ENCODE peak calls at places on chromosomes 2 and 18, in four cellular contexts. One of them, this sample, is unnamed.

GRCh38 chr2:125745514-125745913 is 910.4 kb upstream of the GYPC start:
- DNase-seq in upper lobe of right lung: no peak
- DNase-seq in heart right ventricle: peak; percentile 26
- DNase-seq in CD8-positive, alpha-beta T cell: no peak
- DNase-seq in this sample: peak; percentile 37

GRCh38 chr18:13918898-13919297 is 3.6 kb upstream of the MC2R start:
- DNase-seq in upper lobe of right lung: no peak
- DNase-seq in CD8-positive, alpha-beta T cell: no peak
- DNase-seq in heart right ventricle: no peak
- DNase-seq in this sample: no peak

GRCh38 chr2:32330136-32330535 is 26.7 kb upstream of the BIRC6 start:
- DNase-seq in CD8-positive, alpha-beta T cell: no peak
- DNase-seq in heart right ventricle: no peak
- DNase-seq in upper lobe of right lung: no peak
- DNase-seq in this sample: no peak

GRCh38 chr2:98036349-98037000 is 40.7 kb upstream of the TMEM131 start:
- DNase-seq in CD8-positive, alpha-beta T cell: no peak
- DNase-seq in upper lobe of right lung: peak; percentile 66
- DNase-seq in heart right ventricle: peak; percentile 55
- DNase-seq in this sample: no peak

GRCh38 chr18:7116001-7116831 is 1.4 kb downstream of the LAMA1 start:
- DNase-seq in CD8-positive, alpha-beta T cell: no peak
- DNase-seq in heart right ventricle: no peak
- DNase-seq in upper lobe of right lung: no peak
- DNase-seq in this sample: no peak

GRCh38 chr2:138811454-138811853 is 31.3 kb upstream of the NXPH2 start:
- DNase-seq in CD8-positive, alpha-beta T cell: no peak
- DNase-seq in heart right ventricle: no peak
- DNase-seq in upper lobe of right lung: no peak
- DNase-seq in this sample: no peak

GRCh38 chr2:28231110-28231621 is 161.5 kb upstream of the FOSL2 start:
- DNase-seq in CD8-positive, alpha-beta T cell: no peak
- DNase-seq in upper lobe of right lung: no peak
- DNase-seq in heart right ventricle: peak; percentile 49
- DNase-seq in this sample: no peak

GRCh38 chr18:67771271-67771670 is 254.8 kb upstream of the DSEL start:
- DNase-seq in heart right ventricle: no peak
- DNase-seq in upper lobe of right lung: no peak
- DNase-seq in CD8-positive, alpha-beta T cell: no peak
- DNase-seq in this sample: no peak

GRCh38 chr18:75658330-75658729 is 230.8 kb upstream of the SMIM21 start:
- DNase-seq in upper lobe of right lung: no peak
- DNase-seq in CD8-positive, alpha-beta T cell: no peak
- DNase-seq in heart right ventricle: no peak
- DNase-seq in this sample: no peak

GRCh38 chr2:222907790-222908431 is 47.1 kb downstream of the ACSL3 start:
- DNase-seq in CD8-positive, alpha-beta T cell: no peak
- DNase-seq in heart right ventricle: no peak
- DNase-seq in upper lobe of right lung: no peak
- DNase-seq in this sample: no peak

GRCh38 chr2:39686470-39686869 is 20.8 kb downstream of the TMEM178A start:
- DNase-seq in upper lobe of right lung: no peak
- DNase-seq in CD8-positive, alpha-beta T cell: no peak
- DNase-seq in heart right ventricle: no peak
- DNase-seq in this sample: no peak

GRCh38 chr2:219028141-219028540 is 13.2 kb downstream of the CFAP65 start:
- DNase-seq in CD8-positive, alpha-beta T cell: no peak
- DNase-seq in heart right ventricle: no peak
- DNase-seq in upper lobe of right lung: no peak
- DNase-seq in this sample: no peak

GRCh38 chr2:153077311-153077710 is 358.9 kb downstream of the ARL6IP6 start:
- DNase-seq in heart right ventricle: no peak
- DNase-seq in upper lobe of right lung: no peak
- DNase-seq in CD8-positive, alpha-beta T cell: no peak
- DNase-seq in this sample: peak; percentile 17

GRCh38 chr18:23812566-23813440 is 123.5 kb downstream of the LAMA3 start:
- DNase-seq in upper lobe of right lung: no peak
- DNase-seq in heart right ventricle: no peak
- DNase-seq in CD8-positive, alpha-beta T cell: no peak
- DNase-seq in this sample: peak; percentile 27

GRCh38 chr2:144346229-144346628 is 173.7 kb downstream of the ZEB2 start:
- DNase-seq in upper lobe of right lung: no peak
- DNase-seq in heart right ventricle: no peak
- DNase-seq in CD8-positive, alpha-beta T cell: no peak
- DNase-seq in this sample: no peak

GRCh38 chr2:40488927-40489677 is 37.2 kb upstream of the SLC8A1 start:
- DNase-seq in CD8-positive, alpha-beta T cell: no peak
- DNase-seq in upper lobe of right lung: no peak
- DNase-seq in heart right ventricle: no peak
- DNase-seq in this sample: peak; percentile 65

GRCh38 chr2:47346107-47346506 is 56.8 kb upstream of the MSH2 start:
- DNase-seq in upper lobe of right lung: no peak
- DNase-seq in heart right ventricle: no peak
- DNase-seq in CD8-positive, alpha-beta T cell: no peak
- DNase-seq in this sample: no peak

GRCh38 chr2:57899898-57900297 is 146.7 kb upstream of the VRK2 start:
- DNase-seq in CD8-positive, alpha-beta T cell: no peak
- DNase-seq in upper lobe of right lung: no peak
- DNase-seq in heart right ventricle: no peak
- DNase-seq in this sample: no peak

GRCh38 chr2:24015562-24016375 is 5.9 kb downstream of the MFSD2B start:
- DNase-seq in heart right ventricle: no peak
- DNase-seq in CD8-positive, alpha-beta T cell: no peak
- DNase-seq in upper lobe of right lung: no peak
- DNase-seq in this sample: no peak

GRCh38 chr2:226756131-226756530 is 43.5 kb downstream of the IRS1 start:
- DNase-seq in heart right ventricle: no peak
- DNase-seq in CD8-positive, alpha-beta T cell: no peak
- DNase-seq in upper lobe of right lung: no peak
- DNase-seq in this sample: peak; percentile 40

GRCh38 chr2:2839393-2840096 is 508.5 kb upstream of the MYT1L start:
- DNase-seq in CD8-positive, alpha-beta T cell: no peak
- DNase-seq in heart right ventricle: no peak
- DNase-seq in upper lobe of right lung: no peak
- DNase-seq in this sample: no peak

GRCh38 chr18:58911766-58912165 is 47.1 kb downstream of the ZNF532 start:
- DNase-seq in upper lobe of right lung: no peak
- DNase-seq in heart right ventricle: peak; percentile 45
- DNase-seq in CD8-positive, alpha-beta T cell: no peak
- DNase-seq in this sample: no peak

GRCh38 chr2:102345329-102345920 is 10.2 kb upstream of the IL18R1 start:
- DNase-seq in upper lobe of right lung: no peak
- DNase-seq in CD8-positive, alpha-beta T cell: no peak
- DNase-seq in heart right ventricle: no peak
- DNase-seq in this sample: no peak

GRCh38 chr18:7158201-7158600 is 40.6 kb upstream of the LAMA1 start:
- DNase-seq in CD8-positive, alpha-beta T cell: no peak
- DNase-seq in heart right ventricle: no peak
- DNase-seq in upper lobe of right lung: no peak
- DNase-seq in this sample: no peak

GRCh38 chr2:9710311-9710710 is 79.5 kb upstream of the YWHAQ start:
- DNase-seq in heart right ventricle: no peak
- DNase-seq in CD8-positive, alpha-beta T cell: no peak
- DNase-seq in upper lobe of right lung: no peak
- DNase-seq in this sample: no peak

GRCh38 chr18:49980869-49981268 is 167.5 kb upstream of the ACAA2 start:
- DNase-seq in heart right ventricle: no peak
- DNase-seq in CD8-positive, alpha-beta T cell: no peak
- DNase-seq in upper lobe of right lung: no peak
- DNase-seq in this sample: no peak

GRCh38 chr2:74975016-74975415 is 16.6 kb downstream of the POLE4 start:
- DNase-seq in heart right ventricle: no peak
- DNase-seq in upper lobe of right lung: no peak
- DNase-seq in CD8-positive, alpha-beta T cell: no peak
- DNase-seq in this sample: no peak

GRCh38 chr2:77566582-77566981 is 44.4 kb upstream of the LRRTM4 start:
- DNase-seq in upper lobe of right lung: no peak
- DNase-seq in heart right ventricle: no peak
- DNase-seq in CD8-positive, alpha-beta T cell: no peak
- DNase-seq in this sample: peak; percentile 82

GRCh38 chr2:169964740-169965139 is 137.5 kb downstream of the UBR3 start:
- DNase-seq in heart right ventricle: no peak
- DNase-seq in upper lobe of right lung: no peak
- DNase-seq in CD8-positive, alpha-beta T cell: no peak
- DNase-seq in this sample: no peak

GRCh38 chr2:42566837-42567251 is 1.6 kb upstream of the MTA3 start:
- DNase-seq in CD8-positive, alpha-beta T cell: no peak
- DNase-seq in heart right ventricle: no peak
- DNase-seq in upper lobe of right lung: no peak
- DNase-seq in this sample: no peak

GRCh38 chr2:176109955-176110345 is 2.9 kb downstream of the HOXD11 start:
- DNase-seq in CD8-positive, alpha-beta T cell: no peak
- DNase-seq in heart right ventricle: no peak
- DNase-seq in upper lobe of right lung: no peak
- DNase-seq in this sample: no peak

GRCh38 chr2:64203131-64204005 is 59.1 kb upstream of the PELI1 start:
- DNase-seq in heart right ventricle: no peak
- DNase-seq in CD8-positive, alpha-beta T cell: no peak
- DNase-seq in upper lobe of right lung: no peak
- DNase-seq in this sample: no peak

GRCh38 chr2:179842498-179843153 is 18.8 kb downstream of the ZNF385B start:
- DNase-seq in upper lobe of right lung: no peak
- DNase-seq in CD8-positive, alpha-beta T cell: no peak
- DNase-seq in heart right ventricle: no peak
- DNase-seq in this sample: no peak

GRCh38 chr2:78541451-78542267 is 483.8 kb upstream of the REG3G start:
- DNase-seq in CD8-positive, alpha-beta T cell: no peak
- DNase-seq in heart right ventricle: no peak
- DNase-seq in upper lobe of right lung: no peak
- DNase-seq in this sample: peak; percentile 19

GRCh38 chr2:112239862-112240261 is 15.0 kb downstream of the ZC3H8 start:
- DNase-seq in CD8-positive, alpha-beta T cell: no peak
- DNase-seq in heart right ventricle: no peak
- DNase-seq in upper lobe of right lung: no peak
- DNase-seq in this sample: no peak

GRCh38 chr2:226213717-226214116 is 585.9 kb downstream of the IRS1 start:
- DNase-seq in heart right ventricle: no peak
- DNase-seq in upper lobe of right lung: no peak
- DNase-seq in CD8-positive, alpha-beta T cell: no peak
- DNase-seq in this sample: no peak

GRCh38 chr2:77642339-77642738 is 120.2 kb upstream of the LRRTM4 start:
- DNase-seq in upper lobe of right lung: no peak
- DNase-seq in heart right ventricle: no peak
- DNase-seq in CD8-positive, alpha-beta T cell: no peak
- DNase-seq in this sample: no peak

GRCh38 chr2:105117565-105117964 is 79.7 kb downstream of the MRPS9 start:
- DNase-seq in CD8-positive, alpha-beta T cell: no peak
- DNase-seq in heart right ventricle: no peak
- DNase-seq in upper lobe of right lung: no peak
- DNase-seq in this sample: no peak

GRCh38 chr2:75290600-75291140 is 91.3 kb upstream of the TACR1 start:
- DNase-seq in heart right ventricle: no peak
- DNase-seq in upper lobe of right lung: no peak
- DNase-seq in CD8-positive, alpha-beta T cell: no peak
- DNase-seq in this sample: no peak

GRCh38 chr2:115161531-115162453 is 719.4 kb downstream of the DPP10 start:
- DNase-seq in upper lobe of right lung: peak; percentile 79
- DNase-seq in CD8-positive, alpha-beta T cell: no peak
- DNase-seq in heart right ventricle: no peak
- DNase-seq in this sample: peak; percentile 70
- H3K4me3 ChIP-seq in upper lobe of right lung: peak overlapping the region; percentile 40
- H3K4me3 ChIP-seq in CD8-positive, alpha-beta T cell: no peak overlapping the region
- H3K4me3 ChIP-seq in heart right ventricle: peak overlapping the region; percentile 11
- H3K4me3 ChIP-seq in this sample: no peak overlapping the region

DNA sequence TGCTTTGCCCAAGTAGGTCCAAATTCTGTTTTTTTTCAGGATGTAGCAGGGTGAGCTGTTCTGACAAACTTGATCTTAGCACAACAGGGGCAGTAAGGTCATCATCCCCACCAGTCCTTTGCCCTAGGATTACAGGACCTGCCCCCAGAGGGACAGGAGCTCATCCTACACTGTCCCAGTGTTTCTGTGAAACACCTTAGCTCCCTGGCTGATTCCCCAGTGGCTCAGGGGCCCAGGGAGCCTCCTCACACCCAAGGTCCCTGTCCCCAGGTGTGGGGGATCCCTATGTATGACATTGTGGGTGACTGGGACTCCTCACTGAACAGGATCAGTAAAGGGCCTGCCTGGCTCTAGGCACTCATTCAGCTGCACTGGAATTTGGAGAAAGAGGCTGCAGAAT is 191.2 kb downstream of the ANKRD30B start:
- DNase-seq in CD8-positive, alpha-beta T cell: no peak
- DNase-seq in heart right ventricle: no peak
- DNase-seq in upper lobe of right lung: no peak
- DNase-seq in this sample: no peak
- H3K9me3 ChIP-seq in CD8-positive, alpha-beta T cell: no peaks in the 10 kb centered on the region
- H3K9me3 ChIP-seq in heart right ventricle: no peaks in the 10 kb centered on the region
- H3K9me3 ChIP-seq in upper lobe of right lung: no peaks in the 10 kb centered on the region
- H3K9me3 ChIP-seq in this sample: no peaks in the 10 kb centered on the region

GRCh38 chr2:600542-601386 is 76.4 kb downstream of the TMEM18 start:
- DNase-seq in CD8-positive, alpha-beta T cell: no peak
- DNase-seq in upper lobe of right lung: no peak
- DNase-seq in heart right ventricle: no peak
- DNase-seq in this sample: no peak

GRCh38 chr2:603427-603826 is 73.8 kb downstream of the TMEM18 start:
- DNase-seq in upper lobe of right lung: no peak
- DNase-seq in heart right ventricle: no peak
- DNase-seq in CD8-positive, alpha-beta T cell: no peak
- DNase-seq in this sample: no peak

GRCh38 chr2:601387-601698 is 75.9 kb downstream of the TMEM18 start:
- DNase-seq in heart right ventricle: no peak
- DNase-seq in CD8-positive, alpha-beta T cell: no peak
- DNase-seq in upper lobe of right lung: no peak
- DNase-seq in this sample: no peak

GRCh38 chr2:602571-603366 is 74.4 kb downstream of the TMEM18 start:
- DNase-seq in upper lobe of right lung: no peak
- DNase-seq in heart right ventricle: no peak
- DNase-seq in CD8-positive, alpha-beta T cell: no peak
- DNase-seq in this sample: no peak

GRCh38 chr2:601806-602455 is 75.3 kb downstream of the TMEM18 start:
- DNase-seq in CD8-positive, alpha-beta T cell: no peak
- DNase-seq in upper lobe of right lung: no peak
- DNase-seq in heart right ventricle: no peak
- DNase-seq in this sample: no peak
- H3K4me3 ChIP-seq in CD8-positive, alpha-beta T cell: no peak overlapping the region
- H3K4me3 ChIP-seq in upper lobe of right lung: no peak overlapping the region
- H3K4me3 ChIP-seq in heart right ventricle: no peak overlapping the region
- H3K4me3 ChIP-seq in this sample: no peak overlapping the region

GRCh38 chr2:168798888-168799410 is 3.5 kb upstream of the NOSTRIN start:
- DNase-seq in upper lobe of right lung: no peak
- DNase-seq in heart right ventricle: no peak
- DNase-seq in CD8-positive, alpha-beta T cell: no peak
- DNase-seq in this sample: peak; percentile 59
- H3K9me3 ChIP-seq in upper lobe of right lung: no peaks in the 10 kb centered on the region
- H3K9me3 ChIP-seq in heart right ventricle: no peaks in the 10 kb centered on the region
- H3K9me3 ChIP-seq in CD8-positive, alpha-beta T cell: no peaks in the 10 kb centered on the region
- H3K9me3 ChIP-seq in this sample: no peaks in the 10 kb centered on the region

This sample was measured in small intestine.